ENCODE peak calls at places on chromosome 14, in four cellular contexts. One of them, this sample, is unnamed.

GRCh38 chr14:24915403-24915921 is 134.5 kb downstream of the STXBP6 start:
- DNase-seq in A549: no peak
- DNase-seq in K562: no peak
- DNase-seq in GM12878: no peak
- DNase-seq in this sample: no peak

GRCh38 chr14:88325883-88326282 is 2.8 kb upstream of the KCNK10 start:
- DNase-seq in A549: no peak
- DNase-seq in GM12878: no peak
- DNase-seq in K562: no peak
- DNase-seq in this sample: no peak

GRCh38 chr14:39175445-39176262 is 600 bp downstream of the PNN start:
- DNase-seq in A549: no peak
- DNase-seq in GM12878: no peak
- DNase-seq in K562: peak
- DNase-seq in this sample: peak

GRCh38 chr14:28012629-28013415 is 753.8 kb upstream of the FOXG1 start:
- DNase-seq in GM12878: no peak
- DNase-seq in K562: no peak
- DNase-seq in A549: no peak
- DNase-seq in this sample: no peak

GRCh38 chr14:96249016-96249415 is 7.0 kb upstream of the BDKRB1 start:
- DNase-seq in GM12878: no peak
- DNase-seq in K562: no peak
- DNase-seq in A549: peak
- DNase-seq in this sample: no peak

GRCh38 chr14:74763803-74764531 is 851 bp downstream of the YLPM1 start:
- DNase-seq in K562: peak
- DNase-seq in A549: no peak
- DNase-seq in GM12878: no peak
- DNase-seq in this sample: no peak

GRCh38 chr14:94748667-94749347 is 21.1 kb downstream of the GSC start:
- DNase-seq in K562: peak
- DNase-seq in GM12878: no peak
- DNase-seq in A549: peak
- DNase-seq in this sample: peak

GRCh38 chr14:103122578-103123127 is 608 bp upstream of the TNFAIP2 start:
- DNase-seq in A549: peak
- DNase-seq in K562: no peak
- DNase-seq in GM12878: no peak
- DNase-seq in this sample: no peak

GRCh38 chr14:104978774-104979691 is 859 bp upstream of the AHNAK2 start:
- DNase-seq in K562: no peak
- DNase-seq in GM12878: no peak
- DNase-seq in A549: no peak
- DNase-seq in this sample: no peak

GRCh38 chr14:92783813-92784431 is 10.2 kb upstream of the GOLGA5 start:
- DNase-seq in A549: peak
- DNase-seq in GM12878: no peak
- DNase-seq in K562: peak
- DNase-seq in this sample: peak

GRCh38 chr14:66117600-66117999 is 368.6 kb upstream of the CCDC196 start:
- DNase-seq in K562: no peak
- DNase-seq in GM12878: no peak
- DNase-seq in A549: peak
- DNase-seq in this sample: no peak

GRCh38 chr14:26897186-26897585 is 299.4 kb upstream of the NOVA1 start:
- DNase-seq in K562: no peak
- DNase-seq in A549: no peak
- DNase-seq in GM12878: no peak
- DNase-seq in this sample: no peak

GRCh38 chr14:100982764-100983163 is 79.2 kb upstream of the RTL1 start:
- DNase-seq in GM12878: no peak
- DNase-seq in A549: peak
- DNase-seq in K562: no peak
- DNase-seq in this sample: no peak

GRCh38 chr14:64720190-64720589 is 16.0 kb downstream of the PLEKHG3 start:
- DNase-seq in GM12878: no peak
- DNase-seq in A549: peak
- DNase-seq in K562: no peak
- DNase-seq in this sample: peak

GRCh38 chr14:22691171-22691570 is 47.0 kb upstream of the OR6J1 start:
- DNase-seq in GM12878: no peak
- DNase-seq in K562: no peak
- DNase-seq in A549: no peak
- DNase-seq in this sample: no peak

GRCh38 chr14:99454246-99454645 is 26.4 kb downstream of the SETD3 start:
- DNase-seq in A549: no peak
- DNase-seq in K562: no peak
- DNase-seq in GM12878: no peak
- DNase-seq in this sample: no peak

GRCh38 chr14:72515779-72516770 is 377.8 kb downstream of the DPF3 start:
- DNase-seq in A549: peak
- DNase-seq in GM12878: no peak
- DNase-seq in K562: no peak
- DNase-seq in this sample: no peak

GRCh38 chr14:64758711-64759554 is 54.7 kb downstream of the PLEKHG3 start:
- DNase-seq in K562: no peak
- DNase-seq in GM12878: no peak
- DNase-seq in A549: peak
- DNase-seq in this sample: peak

GRCh38 chr14:94474581-94475031 is 1.4 kb downstream of the SERPINA9 start:
- DNase-seq in A549: peak
- DNase-seq in K562: no peak
- DNase-seq in GM12878: no peak
- DNase-seq in this sample: no peak

GRCh38 chr14:93034671-93034994 is 81.1 kb downstream of the ITPK1 start:
- DNase-seq in GM12878: no peak
- DNase-seq in A549: no peak
- DNase-seq in K562: no peak
- DNase-seq in this sample: no peak

GRCh38 chr14:91373591-91374245 is 43.9 kb downstream of the CCDC88C start:
- DNase-seq in A549: no peak
- DNase-seq in K562: no peak
- DNase-seq in GM12878: peak
- DNase-seq in this sample: no peak
- TF ChIP-seq CHD4 in A549: no peak
- TF ChIP-seq CHD4 in K562: no peak
- TF ChIP-seq CHD4 in GM12878: no peak
- TF ChIP-seq CHD4 in this sample: no peak

DNA sequence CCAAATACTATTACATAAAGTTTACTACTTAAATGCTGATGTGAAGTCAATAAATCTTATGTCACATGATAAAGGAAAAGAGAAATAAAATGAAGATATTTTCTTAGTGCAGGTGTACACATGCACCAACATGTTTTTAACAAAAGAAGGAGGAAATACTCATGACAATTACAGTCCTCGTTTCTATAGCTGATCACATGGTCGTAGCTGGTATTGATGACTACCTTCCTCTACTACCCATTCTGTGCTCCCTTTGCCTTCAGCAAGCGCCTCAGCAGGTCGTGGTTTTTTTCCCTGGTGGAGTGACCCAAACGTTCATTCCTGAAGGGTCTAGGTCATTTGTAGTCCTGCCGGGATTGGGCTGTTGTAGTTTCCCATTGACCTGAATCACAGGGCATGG is 25.4 kb upstream of the SLC10A1 start:
- DNase-seq in GM12878: no peak
- DNase-seq in K562: no peak
- DNase-seq in A549: no peak
- DNase-seq in this sample: no peak
- TF ChIP-seq CTCF in GM12878: no peak
- TF ChIP-seq CTCF in K562: no peak
- TF ChIP-seq CTCF in A549: no peak
- TF ChIP-seq CTCF in this sample: no peak

DNA sequence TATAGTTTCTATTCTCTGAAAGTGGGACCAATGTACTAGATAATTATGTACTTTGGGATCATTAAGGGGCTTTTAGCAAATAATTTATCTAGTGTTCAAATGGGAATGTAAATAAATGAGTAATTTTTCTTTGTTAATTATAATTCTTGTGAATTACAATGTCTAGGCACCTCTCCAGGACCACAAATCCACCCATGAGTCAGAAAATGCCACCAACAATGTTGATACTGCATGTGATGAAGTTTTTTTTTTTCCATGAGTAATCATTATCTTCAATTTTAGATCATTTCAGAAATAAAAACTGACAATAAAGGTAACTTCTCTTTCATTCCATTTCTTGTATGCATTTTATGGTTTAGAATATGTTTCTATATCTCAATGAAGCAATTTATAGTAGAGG is 470.3 kb downstream of the VRK1 start:
- DNase-seq in A549: no peak
- DNase-seq in GM12878: no peak
- DNase-seq in K562: no peak
- DNase-seq in this sample: no peak
- TF ChIP-seq CHD4 in A549: no peak
- TF ChIP-seq CHD4 in GM12878: no peak
- TF ChIP-seq CHD4 in K562: no peak
- TF ChIP-seq CHD4 in this sample: no peak

GRCh38 chr14:76829650-76830421 is 3.6 kb downstream of the LRRC74A start:
- DNase-seq in A549: no peak
- DNase-seq in GM12878: no peak
- DNase-seq in K562: no peak
- DNase-seq in this sample: peak
- TF ChIP-seq CTCF in A549: no peak
- TF ChIP-seq CTCF in GM12878: no peak
- TF ChIP-seq CTCF in K562: no peak
- TF ChIP-seq CTCF in this sample: no peak

This sample was measured in HepG2.